ENCODE peak calls at places on chromosomes 6 and 20, in ten cellular contexts. Q, N, L, T, R, A, M, J, Y and V are unnamed samples.

GRCh38 chr6:157272866-157273755 is 50.2 kb downstream of the TMEM242 start:
- DNase-seq in T (peak), R (no peak), N (no peak), Q (no peak), L (no peak), J (no peak), M (no peak), A (no peak), Y (no peak), V (no peak)

GRCh38 chr20:54228841-54229240 is 21.0 kb downstream of the PFDN4 start:
- DNase-seq in A (no peak), R (no peak), T (no peak), Q (no peak), J (no peak), N (no peak), M (no peak), L (no peak), Y (peak), V (no peak)

GRCh38 chr20:805713-806112 is 27.8 kb upstream of the FAM110A start:
- DNase-seq in T (no peak), A (no peak), M (no peak), Y (no peak), Q (no peak), J (no peak), L (no peak), N (no peak), R (no peak), V (no peak)

GRCh38 chr20:17934141-17934862 is 34.3 kb downstream of the SNX5 start:
- DNase-seq in Q (no peak), M (no peak), L (no peak), T (no peak), Y (no peak), N (no peak), J (no peak), R (no peak), A (no peak), V (no peak)

GRCh38 chr20:52590100-52590499 is 382.1 kb upstream of the TSHZ2 start:
- DNase-seq in N (no peak), A (no peak), L (peak), Y (no peak), R (no peak), Q (no peak), J (no peak), T (no peak), M (no peak), V (no peak)

GRCh38 chr20:46770330-46771194 is 61.1 kb downstream of the SLC2A10 start:
- DNase-seq in Y (peak), J (no peak), A (no peak), M (no peak), R (no peak), N (no peak), T (no peak), L (no peak), Q (no peak), V (no peak)

GRCh38 chr6:21740719-21741118 is 147.2 kb downstream of the SOX4 start:
- DNase-seq in N (no peak), R (no peak), Y (no peak), T (no peak), Q (no peak), M (no peak), L (no peak), J (no peak), A (no peak), V (no peak)

GRCh38 chr6:16883414-16883813 is 122.2 kb upstream of the ATXN1 start:
- DNase-seq in T (no peak), N (no peak), L (no peak), Q (no peak), J (no peak), R (no peak), Y (no peak), A (no peak), M (no peak), V (no peak)

GRCh38 chr6:15843226-15843625 is 180.4 kb upstream of the DTNBP1 start:
- DNase-seq in N (no peak), J (no peak), M (no peak), A (no peak), Y (no peak), Q (no peak), R (no peak), L (no peak), T (no peak), V (no peak)

GRCh38 chr6:112286010-112286409 is 31.6 kb upstream of the LAMA4 start:
- DNase-seq in N (no peak), M (no peak), L (no peak), Y (no peak), Q (no peak), T (peak), R (peak), J (no peak), A (no peak), V (no peak)

GRCh38 chr20:10276886-10277580 is 58.4 kb downstream of the SNAP25 start:
- DNase-seq in Q (no peak), T (no peak), A (no peak), J (no peak), Y (no peak), M (no peak), R (no peak), L (no peak), N (no peak), V (no peak)

GRCh38 chr6:57064809-57065208 is 18.3 kb downstream of the KIAA1586 start:
- DNase-seq in T (no peak), L (no peak), M (no peak), A (no peak), Q (no peak), Y (no peak), J (no peak), N (no peak), R (no peak), V (no peak)

GRCh38 chr6:37056439-37057127 is 51.1 kb downstream of the FGD2 start:
- DNase-seq in A (peak), R (no peak), M (no peak), L (no peak), J (no peak), Y (peak), Q (no peak), N (no peak), T (no peak), V (no peak)

GRCh38 chr20:237479-237878 is 10.4 kb downstream of the DEFB129 start:
- DNase-seq in L (no peak), T (peak), Q (no peak), A (no peak), J (peak), R (no peak), Y (no peak), M (no peak), N (no peak), V (peak)

GRCh38 chr6:28683945-28684538 is 158.4 kb downstream of the GPX5 start:
- DNase-seq in Y (peak), L (no peak), T (peak), N (no peak), M (no peak), J (peak), A (no peak), Q (peak), R (no peak), V (peak)

GRCh38 chr6:35663447-35664235 is 25.1 kb downstream of the FKBP5 start:
- DNase-seq in N (no peak), L (no peak), R (no peak), Q (peak), M (no peak), J (no peak), T (peak), Y (peak), A (no peak), V (no peak)

GRCh38 chr6:106339334-106340029 is 13.9 kb upstream of the ATG5 start:
- DNase-seq in R (peak), T (peak), M (peak), J (peak), Q (peak), L (peak), A (no peak), Y (peak), N (no peak), V (peak)

GRCh38 chr6:5665173-5665572 is 341.6 kb downstream of the NRN1 start:
- DNase-seq in Q (peak), R (peak), M (no peak), T (peak), A (no peak), N (no peak), Y (no peak), L (no peak), J (no peak), V (no peak)

GRCh38 chr20:23298155-23298554 is 52.4 kb upstream of the NXT1 start:
- DNase-seq in J (no peak), T (no peak), R (no peak), M (no peak), L (no peak), Y (no peak), Q (no peak), N (no peak), A (no peak), V (no peak)

GRCh38 chr20:17385798-17386197 is 145.4 kb downstream of the BFSP1 start:
- DNase-seq in Y (no peak), N (no peak), J (no peak), Q (no peak), L (no peak), R (no peak), T (no peak), M (no peak), A (no peak), V (no peak)

GRCh38 chr6:6474170-6474920 is 114.2 kb upstream of the LY86 start:
- DNase-seq in T (no peak), Q (no peak), A (no peak), J (no peak), L (no peak), N (no peak), R (no peak), Y (no peak), M (no peak), V (no peak)

GRCh38 chr20:11130554-11131166 is 456.9 kb upstream of the JAG1 start:
- DNase-seq in L (no peak), Q (peak), R (no peak), J (no peak), N (no peak), T (no peak), A (no peak), M (no peak), Y (peak), V (no peak)

GRCh38 chr6:35152067-35152707 is 11.0 kb upstream of the TCP11 start:
- DNase-seq in J (no peak), Y (peak), T (no peak), M (no peak), A (no peak), L (no peak), N (no peak), R (no peak), Q (no peak), V (no peak)

GRCh38 chr6:156269751-156270369 is 507.3 kb upstream of the ARID1B start:
- DNase-seq in R (no peak), N (no peak), M (no peak), J (no peak), Q (no peak), A (no peak), Y (no peak), T (peak), L (no peak), V (no peak)

GRCh38 chr6:45688180-45688579 is 310.4 kb upstream of the SUPT3H start:
- DNase-seq in Y (no peak), Q (no peak), A (no peak), R (no peak), T (no peak), N (no peak), M (no peak), J (no peak), L (no peak), V (no peak)

GRCh38 chr6:45685076-45685475 is 307.3 kb upstream of the SUPT3H start:
- DNase-seq in Q (no peak), M (no peak), L (no peak), J (no peak), T (no peak), Y (no peak), N (no peak), A (no peak), R (no peak), V (no peak)

GRCh38 chr6:45684476-45684875 is 306.7 kb upstream of the SUPT3H start:
- DNase-seq in N (no peak), A (no peak), M (no peak), L (no peak), R (no peak), Y (no peak), J (no peak), Q (no peak), T (no peak), V (no peak)

GRCh38 chr6:45687570-45687969 is 309.8 kb upstream of the SUPT3H start:
- DNase-seq in A (no peak), Q (no peak), M (no peak), L (no peak), J (no peak), Y (no peak), R (no peak), N (no peak), T (no peak), V (no peak)

GRCh38 chr6:45686841-45687569 is 309.3 kb upstream of the SUPT3H start:
- DNase-seq in R (no peak), A (no peak), M (no peak), N (no peak), Y (no peak), T (no peak), Q (no peak), J (no peak), L (no peak), V (no peak)
- H3K27ac ChIP-seq in R (no peak), A (no peak), M (no peak), N (no peak), Y (no peak), T (no peak), Q (no peak), J (no peak), L (no peak), V (no peak)

GRCh38 chr20:19757973-19758887 is at the start of gene RIN2:
- DNase-seq in A (peak), M (peak), N (peak), T (no peak), Q (peak), Y (peak), R (no peak), L (peak), J (peak), V (peak)
- H3K27ac ChIP-seq in A (peak), M (no peak), N (peak), T (no peak), Q (no peak), Y (peak), R (no peak), L (peak), J (peak), V (peak)

DNA sequence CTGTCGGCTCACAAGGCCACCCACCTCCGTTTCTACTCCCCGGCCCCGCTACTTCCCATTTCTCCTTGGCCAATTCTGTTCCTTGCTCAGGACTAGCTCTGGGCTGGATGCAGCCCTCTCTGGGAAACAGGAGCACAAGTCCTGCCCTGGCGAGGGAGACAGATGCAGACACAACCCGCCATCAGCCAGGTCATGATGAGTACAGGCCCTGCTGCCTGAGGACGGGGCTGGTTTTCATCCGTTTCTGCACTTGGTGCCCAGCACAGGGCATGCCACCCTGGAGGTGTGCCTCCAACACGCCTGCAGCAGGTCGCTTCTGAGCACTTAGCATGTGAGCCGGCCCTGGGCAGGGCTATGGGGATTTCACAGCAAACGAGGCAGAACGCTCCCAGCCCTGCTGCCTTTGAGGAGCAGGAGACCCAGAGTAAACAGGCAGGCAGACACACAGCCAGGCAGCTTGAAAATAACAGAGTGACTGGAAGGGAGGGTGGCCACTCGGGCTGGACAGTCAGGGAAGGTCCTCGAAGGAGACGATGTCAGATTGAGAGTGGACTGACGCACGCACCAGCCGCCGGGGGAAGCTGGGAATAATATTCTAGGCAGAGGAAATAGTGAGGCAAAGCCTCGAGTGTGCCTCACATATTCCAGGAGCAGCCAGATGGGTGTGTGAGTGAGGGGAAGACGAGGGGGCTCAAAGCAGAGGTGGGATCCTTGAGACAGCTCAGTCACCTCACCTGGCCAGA is 21.2 kb upstream of the VSTM2L start:
- DNase-seq in R (no peak), J (no peak), N (no peak), Y (no peak), T (no peak), Q (no peak), L (no peak), A (no peak), M (no peak), V (no peak)
- H3K27ac ChIP-seq in R (no peak), J (no peak), N (no peak), Y (no peak), T (no peak), Q (no peak), L (no peak), A (no peak), M (no peak), V (no peak)

GRCh38 chr20:2524435-2525272 is 11.7 kb upstream of the TMC2 start:
- DNase-seq in Q (peak), R (peak), J (peak), Y (peak), N (peak), L (peak), M (peak), T (peak), A (peak), V (peak)
- H3K27ac ChIP-seq in Q (no peak), R (peak), J (peak), Y (peak), N (peak), L (peak), M (no peak), T (peak), A (peak), V (peak)

DNA sequence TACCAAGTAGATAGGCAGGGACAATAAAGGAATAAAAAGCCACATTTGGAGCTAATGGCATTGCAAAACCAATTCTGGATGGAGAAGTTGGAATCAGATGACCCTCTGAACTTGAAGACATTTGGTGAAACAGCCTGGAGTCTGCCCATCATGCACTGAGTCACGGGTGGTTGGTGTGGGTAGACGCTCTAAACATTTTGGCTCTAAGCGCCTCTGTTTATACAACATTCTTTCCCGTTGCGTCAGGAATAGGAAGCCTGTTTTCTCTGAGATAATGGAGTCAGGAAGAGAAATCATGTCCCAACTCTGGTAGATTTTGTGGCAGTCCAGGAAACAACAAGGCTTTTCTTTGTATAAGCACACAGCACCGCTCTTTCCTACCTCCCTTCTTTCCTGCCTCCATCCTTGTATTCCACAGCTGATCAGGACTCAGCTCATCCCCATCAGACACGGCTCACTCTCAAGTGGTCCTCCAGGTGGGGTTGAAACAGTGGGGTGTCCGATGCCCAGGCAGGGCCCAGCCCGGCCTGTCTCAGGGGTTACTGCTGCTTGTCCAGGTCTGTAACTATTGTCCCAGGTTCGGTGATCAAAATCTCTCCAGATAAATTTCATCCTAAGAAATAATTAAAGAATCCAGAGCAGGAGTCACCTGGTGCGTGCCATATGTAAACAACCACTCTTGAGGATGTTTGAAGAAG is 12.1 kb upstream of the RAMACL start:
- DNase-seq in R (no peak), Y (peak), T (no peak), N (no peak), M (no peak), A (no peak), J (no peak), Q (no peak), L (peak), V (no peak)
- H3K27ac ChIP-seq in R (no peak), Y (no peak), T (no peak), N (peak), M (no peak), A (peak), J (peak), Q (no peak), L (peak), V (no peak)

GRCh38 chr20:3804781-3805180 is 8.7 kb downstream of the CDC25B start:
- DNase-seq in M (no peak), L (no peak), J (no peak), T (no peak), Y (no peak), Q (no peak), A (no peak), R (no peak), N (no peak), V (no peak)
- H3K27ac ChIP-seq in M (no peak), L (peak), J (peak), T (peak), Y (no peak), Q (no peak), A (no peak), R (no peak), N (no peak), V (no peak)

GRCh38 chr6:118551063-118551672 is 3.1 kb downstream of the PLN start:
- DNase-seq in J (no peak), N (no peak), Q (peak), Y (peak), R (no peak), M (no peak), L (no peak), A (no peak), T (peak), V (no peak)
- H3K27ac ChIP-seq in J (peak), N (no peak), Q (no peak), Y (no peak), R (no peak), M (no peak), L (peak), A (no peak), T (no peak), V (no peak)

DNA sequence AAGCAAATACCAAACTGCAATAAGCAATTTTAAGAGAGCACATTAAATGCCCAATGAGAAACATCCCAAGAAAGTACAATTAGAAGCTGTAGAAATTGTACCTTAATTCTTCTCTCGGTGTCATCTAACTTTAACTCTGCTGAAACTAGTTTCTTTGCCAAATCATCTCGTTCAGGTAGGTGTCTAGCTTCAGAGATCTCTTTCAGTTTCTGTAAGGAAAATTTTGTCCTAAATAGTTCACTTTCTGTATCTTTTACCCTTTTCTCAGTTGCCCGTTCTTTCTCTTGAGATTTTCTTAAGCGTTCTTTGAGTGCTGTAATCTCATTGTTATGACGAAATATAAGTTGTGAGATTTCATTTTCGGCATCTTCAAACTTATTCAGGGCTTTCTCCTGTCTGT is 24.1 kb downstream of the LCA5 start:
- DNase-seq in T (no peak), Y (no peak), A (no peak), N (no peak), R (no peak), Q (peak), J (no peak), M (no peak), L (no peak), V (no peak)
- H3K27ac ChIP-seq in T (no peak), Y (peak), A (no peak), N (no peak), R (no peak), Q (peak), J (no peak), M (no peak), L (no peak), V (no peak)